ENCODE peak calls at places on chromosomes 7 and 10, in ten cellular contexts. One of them, this sample, is unnamed.
A peak's percentile ranks its signal among the peaks of the same experiment; 100 is the strongest.

GRCh38 chr10:59303018-59303417 is 59.3 kb downstream of the FAM13C start:
- DNase-seq in choroid plexus epithelial cell: no peak
- DNase-seq in cardiac fibroblast: peak; percentile 5
- DNase-seq in skeletal muscle cell: no peak
- DNase-seq in HAP-1: no peak
- DNase-seq in uterus: no peak
- DNase-seq in HL-60: no peak
- DNase-seq in dorsolateral prefrontal cortex: no peak
- DNase-seq in PC-3: no peak
- DNase-seq in H7: peak; percentile 8
- DNase-seq in this sample: no peak

GRCh38 chr10:91434041-91434440 is 23.9 kb downstream of the HECTD2 start:
- DNase-seq in choroid plexus epithelial cell: peak; percentile 28
- DNase-seq in cardiac fibroblast: no peak
- DNase-seq in skeletal muscle cell: no peak
- DNase-seq in HAP-1: no peak
- DNase-seq in uterus: no peak
- DNase-seq in HL-60: no peak
- DNase-seq in dorsolateral prefrontal cortex: no peak
- DNase-seq in PC-3: peak; percentile 55
- DNase-seq in H7: no peak
- DNase-seq in this sample: no peak

GRCh38 chr10:70648427-70648826 is 23.9 kb upstream of the ADAMTS14 start:
- DNase-seq in choroid plexus epithelial cell: peak; percentile 23
- DNase-seq in cardiac fibroblast: no peak
- DNase-seq in skeletal muscle cell: no peak
- DNase-seq in HAP-1: no peak
- DNase-seq in uterus: no peak
- DNase-seq in HL-60: no peak
- DNase-seq in dorsolateral prefrontal cortex: no peak
- DNase-seq in PC-3: peak; percentile 79
- DNase-seq in H7: no peak
- DNase-seq in this sample: no peak

GRCh38 chr7:25260862-25261454 is 32.7 kb upstream of the NPVF start:
- DNase-seq in choroid plexus epithelial cell: peak; percentile 78
- DNase-seq in cardiac fibroblast: peak; percentile 66
- DNase-seq in skeletal muscle cell: peak; percentile 33
- DNase-seq in HAP-1: no peak
- DNase-seq in uterus: no peak
- DNase-seq in HL-60: peak; percentile 23
- DNase-seq in dorsolateral prefrontal cortex: no peak
- DNase-seq in PC-3: no peak
- DNase-seq in H7: no peak
- DNase-seq in this sample: peak; percentile 10

GRCh38 chr7:55534262-55534915 is 37.9 kb downstream of the VOPP1 start:
- DNase-seq in choroid plexus epithelial cell: peak; percentile 64
- DNase-seq in cardiac fibroblast: peak; percentile 38
- DNase-seq in skeletal muscle cell: peak; percentile 29
- DNase-seq in HAP-1: no peak
- DNase-seq in uterus: no peak
- DNase-seq in HL-60: peak; percentile 64
- DNase-seq in dorsolateral prefrontal cortex: no peak
- DNase-seq in PC-3: peak; percentile 76
- DNase-seq in H7: peak; percentile 10
- DNase-seq in this sample: peak; percentile 98

GRCh38 chr7:23012797-23013714 is 874 bp downstream of the HYCC1 start:
- DNase-seq in choroid plexus epithelial cell: peak; percentile 48
- DNase-seq in cardiac fibroblast: no peak
- DNase-seq in skeletal muscle cell: no peak
- DNase-seq in HAP-1: peak; percentile 46
- DNase-seq in uterus: peak; percentile 35
- DNase-seq in HL-60: no peak
- DNase-seq in dorsolateral prefrontal cortex: peak; percentile 58
- DNase-seq in PC-3: peak; percentile 18
- DNase-seq in H7: peak; percentile 60
- DNase-seq in this sample: peak; percentile 57

GRCh38 chr7:27170936-27171635 is 3.0 kb downstream of the HOXA10 start:
- DNase-seq in choroid plexus epithelial cell: no peak
- DNase-seq in cardiac fibroblast: no peak
- DNase-seq in skeletal muscle cell: no peak
- DNase-seq in HAP-1: peak; percentile 72
- DNase-seq in uterus: peak; percentile 31
- DNase-seq in HL-60: no peak
- DNase-seq in dorsolateral prefrontal cortex: peak; percentile 16
- DNase-seq in PC-3: peak; percentile 63
- DNase-seq in H7: no peak
- DNase-seq in this sample: no peak

GRCh38 chr10:17780727-17781126 is 28.4 kb upstream of the MRC1 start:
- DNase-seq in choroid plexus epithelial cell: no peak
- DNase-seq in cardiac fibroblast: no peak
- DNase-seq in skeletal muscle cell: no peak
- DNase-seq in HAP-1: no peak
- DNase-seq in uterus: no peak
- DNase-seq in HL-60: no peak
- DNase-seq in dorsolateral prefrontal cortex: no peak
- DNase-seq in PC-3: no peak
- DNase-seq in H7: no peak
- DNase-seq in this sample: no peak

GRCh38 chr10:561721-562120 is 127.7 kb downstream of the DIP2C start:
- DNase-seq in choroid plexus epithelial cell: no peak
- DNase-seq in cardiac fibroblast: no peak
- DNase-seq in skeletal muscle cell: no peak
- DNase-seq in HAP-1: no peak
- DNase-seq in uterus: no peak
- DNase-seq in HL-60: no peak
- DNase-seq in dorsolateral prefrontal cortex: peak; percentile 40
- DNase-seq in PC-3: no peak
- DNase-seq in H7: no peak
- DNase-seq in this sample: no peak

GRCh38 chr7:27122075-27122910 is 8.3 kb downstream of the HOXA4 start:
- DNase-seq in choroid plexus epithelial cell: no peak
- DNase-seq in cardiac fibroblast: no peak
- DNase-seq in skeletal muscle cell: no peak
- DNase-seq in HAP-1: no peak
- DNase-seq in uterus: no peak
- DNase-seq in HL-60: no peak
- DNase-seq in dorsolateral prefrontal cortex: no peak
- DNase-seq in PC-3: no peak
- DNase-seq in H7: peak; percentile 60
- DNase-seq in this sample: no peak

GRCh38 chr10:93413252-93413689 is 68.9 kb downstream of the MYOF start:
- DNase-seq in choroid plexus epithelial cell: peak; percentile 41
- DNase-seq in cardiac fibroblast: peak; percentile 62
- DNase-seq in skeletal muscle cell: no peak
- DNase-seq in HAP-1: no peak
- DNase-seq in uterus: no peak
- DNase-seq in HL-60: peak; percentile 72
- DNase-seq in dorsolateral prefrontal cortex: no peak
- DNase-seq in PC-3: no peak
- DNase-seq in H7: no peak
- DNase-seq in this sample: no peak

GRCh38 chr7:95213809-95214492 is 110.4 kb downstream of the PON1 start:
- DNase-seq in choroid plexus epithelial cell: peak; percentile 61
- DNase-seq in cardiac fibroblast: peak; percentile 94
- DNase-seq in skeletal muscle cell: peak; percentile 99
- DNase-seq in HAP-1: peak; percentile 9
- DNase-seq in uterus: peak; percentile 40
- DNase-seq in HL-60: no peak
- DNase-seq in dorsolateral prefrontal cortex: peak; percentile 45
- DNase-seq in PC-3: no peak
- DNase-seq in H7: no peak
- DNase-seq in this sample: no peak

GRCh38 chr7:124553485-124553884 is 212.1 kb downstream of the GPR37 start:
- DNase-seq in choroid plexus epithelial cell: no peak
- DNase-seq in cardiac fibroblast: no peak
- DNase-seq in skeletal muscle cell: no peak
- DNase-seq in HAP-1: no peak
- DNase-seq in uterus: no peak
- DNase-seq in HL-60: no peak
- DNase-seq in dorsolateral prefrontal cortex: no peak
- DNase-seq in PC-3: no peak
- DNase-seq in H7: no peak
- DNase-seq in this sample: no peak

GRCh38 chr7:124552217-124552616 is 213.4 kb downstream of the GPR37 start:
- DNase-seq in choroid plexus epithelial cell: peak; percentile 2
- DNase-seq in cardiac fibroblast: no peak
- DNase-seq in skeletal muscle cell: no peak
- DNase-seq in HAP-1: no peak
- DNase-seq in uterus: no peak
- DNase-seq in HL-60: no peak
- DNase-seq in dorsolateral prefrontal cortex: no peak
- DNase-seq in PC-3: peak; percentile 26
- DNase-seq in H7: no peak
- DNase-seq in this sample: no peak

DNA sequence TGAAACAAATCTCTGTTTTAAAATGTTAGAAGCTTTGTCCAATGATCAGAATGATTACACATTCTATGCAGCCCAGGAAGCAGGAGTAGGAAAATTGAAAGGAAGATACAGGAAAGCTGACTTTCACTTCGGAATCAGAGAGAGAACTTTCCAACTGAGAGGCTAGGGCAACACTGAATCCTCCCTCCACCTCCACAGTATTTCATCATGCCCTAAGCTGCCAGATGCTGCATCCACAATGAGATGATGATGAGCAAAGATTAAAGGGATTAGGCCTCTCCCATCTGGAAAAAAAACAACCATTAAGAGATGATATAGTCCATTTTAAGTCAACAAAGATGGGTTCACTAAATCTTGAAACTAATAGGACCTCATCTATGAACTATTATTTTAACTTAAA is 215.6 kb downstream of the GPR37 start:
- DNase-seq in choroid plexus epithelial cell: peak; percentile 4
- DNase-seq in cardiac fibroblast: no peak
- DNase-seq in skeletal muscle cell: no peak
- DNase-seq in HAP-1: no peak
- DNase-seq in uterus: no peak
- DNase-seq in HL-60: no peak
- DNase-seq in dorsolateral prefrontal cortex: no peak
- DNase-seq in PC-3: no peak
- DNase-seq in H7: no peak
- DNase-seq in this sample: no peak
- H3K4me3 ChIP-seq in choroid plexus epithelial cell: no peak overlapping the region
- H3K4me3 ChIP-seq in cardiac fibroblast: no peak overlapping the region
- H3K4me3 ChIP-seq in skeletal muscle cell: no peak overlapping the region
- H3K4me3 ChIP-seq in HAP-1: no peak overlapping the region
- H3K4me3 ChIP-seq in uterus: no peak overlapping the region
- H3K4me3 ChIP-seq in HL-60: no peak overlapping the region
- H3K4me3 ChIP-seq in dorsolateral prefrontal cortex: no peak overlapping the region
- H3K4me3 ChIP-seq in PC-3: no peak overlapping the region
- H3K4me3 ChIP-seq in H7: no peak overlapping the region
- H3K4me3 ChIP-seq in this sample: no peak overlapping the region

DNA sequence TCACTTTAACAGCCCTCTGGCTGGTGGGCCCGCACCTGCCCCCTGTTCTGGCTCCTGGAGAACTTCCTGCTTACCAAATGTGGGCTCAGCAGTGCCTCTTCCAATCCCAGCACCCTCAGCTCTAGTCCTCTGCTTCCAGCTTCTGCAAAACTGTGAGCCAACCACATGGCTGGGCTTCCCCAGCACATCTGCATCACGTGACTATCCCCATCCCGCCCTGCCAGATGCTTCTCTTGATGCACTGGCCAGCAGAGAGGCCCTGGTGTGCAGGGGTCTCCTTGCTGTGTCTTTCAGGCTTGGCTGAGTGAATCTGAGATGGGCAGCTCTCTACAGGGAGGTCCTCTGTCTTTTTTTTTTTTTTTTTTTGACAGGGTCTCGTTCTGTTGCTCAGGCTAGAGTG is 43.8 kb upstream of the DMBT1 start:
- DNase-seq in choroid plexus epithelial cell: peak; percentile 10
- DNase-seq in cardiac fibroblast: no peak
- DNase-seq in skeletal muscle cell: no peak
- DNase-seq in HAP-1: no peak
- DNase-seq in uterus: no peak
- DNase-seq in HL-60: peak; percentile 7
- DNase-seq in dorsolateral prefrontal cortex: peak; percentile 65
- DNase-seq in PC-3: no peak
- DNase-seq in H7: no peak
- DNase-seq in this sample: no peak
- H3K4me3 ChIP-seq in choroid plexus epithelial cell: no peak overlapping the region
- H3K4me3 ChIP-seq in cardiac fibroblast: no peak overlapping the region
- H3K4me3 ChIP-seq in skeletal muscle cell: no peak overlapping the region
- H3K4me3 ChIP-seq in HAP-1: no peak overlapping the region
- H3K4me3 ChIP-seq in uterus: no peak overlapping the region
- H3K4me3 ChIP-seq in HL-60: no peak overlapping the region
- H3K4me3 ChIP-seq in dorsolateral prefrontal cortex: no peak overlapping the region
- H3K4me3 ChIP-seq in PC-3: no peak overlapping the region
- H3K4me3 ChIP-seq in H7: no peak overlapping the region
- H3K4me3 ChIP-seq in this sample: no peak overlapping the region

DNA sequence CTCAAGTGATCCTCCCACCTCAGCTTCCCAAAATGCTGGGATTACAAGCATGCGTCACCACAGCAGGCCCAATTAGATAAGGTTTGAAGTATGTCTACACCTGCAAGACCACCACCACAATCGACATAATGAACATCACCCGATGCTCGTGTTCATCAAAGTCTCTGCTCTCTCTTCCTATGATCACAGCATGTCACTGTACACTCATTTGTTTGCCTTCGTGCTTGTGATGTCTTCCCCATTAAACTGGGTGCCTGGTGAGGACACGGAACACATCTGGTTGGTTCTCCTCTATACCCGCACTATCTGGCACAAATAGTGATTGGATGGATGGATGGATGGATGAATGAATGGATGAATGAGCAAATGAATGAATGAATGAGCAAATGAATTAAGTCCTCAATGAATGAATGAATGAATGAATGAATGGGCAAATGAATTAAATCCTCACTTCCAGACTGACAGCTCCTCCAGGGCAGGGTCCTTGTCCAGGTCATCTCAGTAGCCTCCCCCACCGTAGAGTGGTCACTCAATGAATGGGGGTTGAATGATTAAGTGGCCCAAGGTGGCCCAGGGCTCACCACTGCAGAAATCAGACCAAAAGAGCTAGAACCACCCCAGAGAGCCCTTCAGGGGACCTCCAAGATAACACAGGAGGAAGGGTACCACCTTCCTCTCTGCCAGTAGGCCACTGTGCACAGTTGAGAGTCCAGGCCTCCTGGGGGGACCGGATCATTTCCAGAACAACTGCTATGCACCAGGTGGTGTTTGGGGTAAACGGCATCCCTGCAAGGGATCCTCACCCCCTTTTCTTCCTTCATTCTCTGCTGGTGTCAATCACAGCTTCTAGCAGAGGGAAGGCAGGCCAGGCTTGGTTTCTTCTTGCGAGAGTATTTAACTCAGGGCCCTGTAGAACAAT is 101.9 kb upstream of the TNRC18 start:
- DNase-seq in choroid plexus epithelial cell: peak; percentile 60
- DNase-seq in cardiac fibroblast: peak; percentile 70
- DNase-seq in skeletal muscle cell: no peak
- DNase-seq in HAP-1: peak; percentile 52
- DNase-seq in uterus: peak; percentile 47
- DNase-seq in HL-60: no peak
- DNase-seq in dorsolateral prefrontal cortex: no peak
- DNase-seq in PC-3: peak; percentile 40
- DNase-seq in H7: peak; percentile 38
- DNase-seq in this sample: peak; percentile 90
- H3K4me3 ChIP-seq in choroid plexus epithelial cell: peak overlapping the region; percentile 91
- H3K4me3 ChIP-seq in cardiac fibroblast: no peak overlapping the region
- H3K4me3 ChIP-seq in skeletal muscle cell: no peak overlapping the region
- H3K4me3 ChIP-seq in HAP-1: no peak overlapping the region
- H3K4me3 ChIP-seq in uterus: no peak overlapping the region
- H3K4me3 ChIP-seq in HL-60: no peak overlapping the region
- H3K4me3 ChIP-seq in dorsolateral prefrontal cortex: no peak overlapping the region
- H3K4me3 ChIP-seq in PC-3: no peak overlapping the region
- H3K4me3 ChIP-seq in H7: no peak overlapping the region
- H3K4me3 ChIP-seq in this sample: no peak overlapping the region

GRCh38 chr10:45424668-45425404 is 50.8 kb downstream of the ALOX5 start:
- DNase-seq in choroid plexus epithelial cell: no peak
- DNase-seq in cardiac fibroblast: no peak
- DNase-seq in skeletal muscle cell: no peak
- DNase-seq in HAP-1: no peak
- DNase-seq in uterus: no peak
- DNase-seq in HL-60: peak; percentile 81
- DNase-seq in dorsolateral prefrontal cortex: no peak
- DNase-seq in PC-3: no peak
- DNase-seq in H7: peak; percentile 13
- DNase-seq in this sample: no peak
- H3K4me3 ChIP-seq in choroid plexus epithelial cell: no peak overlapping the region
- H3K4me3 ChIP-seq in cardiac fibroblast: no peak overlapping the region
- H3K4me3 ChIP-seq in skeletal muscle cell: no peak overlapping the region
- H3K4me3 ChIP-seq in HAP-1: no peak overlapping the region
- H3K4me3 ChIP-seq in uterus: no peak overlapping the region
- H3K4me3 ChIP-seq in HL-60: no peak overlapping the region
- H3K4me3 ChIP-seq in dorsolateral prefrontal cortex: no peak overlapping the region
- H3K4me3 ChIP-seq in PC-3: no peak overlapping the region
- H3K4me3 ChIP-seq in H7: no peak overlapping the region
- H3K4me3 ChIP-seq in this sample: no peak overlapping the region

This sample was measured in GM12865.